ENCODE peak calls at places on chromosomes 2 and 18, in six cellular contexts. C, F, J, X, Y and W are unnamed samples.

GRCh38 chr2:223247136-223247535 is 195.1 kb downstream of the KCNE4 start:
- DNase-seq in Y (no peak), X (peak; percentile 51), J (no peak), F (no peak), C (no peak), W (no peak)

GRCh38 chr2:241811209-241811951 is 2.4 kb downstream of the NEU4 start:
- DNase-seq in Y (no peak), X (no peak), F (no peak), J (peak; percentile 72), C (peak; percentile 65), W (peak; percentile 68)

GRCh38 chr2:43480874-43481273 is 115.0 kb downstream of the THADA start:
- DNase-seq in J (no peak), F (no peak), Y (no peak), C (no peak), X (peak; percentile 64), W (no peak)

GRCh38 chr2:239130786-239131325 is 270.0 kb downstream of the HDAC4 start:
- DNase-seq in J (peak; percentile 43), F (no peak), Y (no peak), X (no peak), C (no peak), W (no peak)

GRCh38 chr2:104583791-104584190 is 270.1 kb upstream of the POU3F3 start:
- DNase-seq in C (no peak), F (no peak), Y (no peak), X (no peak), J (no peak), W (no peak)

GRCh38 chr18:1018211-1018651 is 113.6 kb downstream of the ADCYAP1 start:
- DNase-seq in J (no peak), F (no peak), C (no peak), Y (no peak), X (peak; percentile 84), W (no peak)

GRCh38 chr2:127516031-127516430 is 10.3 kb downstream of the IWS1 start:
- DNase-seq in J (no peak), C (peak; percentile 92), Y (peak; percentile 48), F (no peak), X (peak; percentile 98), W (peak; percentile 12)

GRCh38 chr18:76528477-76529432 is 33.7 kb upstream of the ZNF516 start:
- DNase-seq in Y (no peak), F (no peak), J (no peak), C (peak; percentile 82), X (peak; percentile 67), W (no peak)

GRCh38 chr2:213679894-213680293 is 395.6 kb downstream of the SPAG16 start:
- DNase-seq in X (no peak), J (no peak), F (no peak), Y (no peak), C (no peak), W (no peak)

GRCh38 chr2:223477318-223477717 is 124.8 kb downstream of the SCG2 start:
- DNase-seq in C (no peak), X (no peak), J (no peak), Y (no peak), F (no peak), W (no peak)

GRCh38 chr2:84904717-84905174 is 710 bp upstream of the TMSB10 start:
- DNase-seq in J (no peak), C (peak; percentile 95), Y (peak; percentile 69), X (peak; percentile 52), F (no peak), W (peak; percentile 74)

GRCh38 chr18:25561923-25562322 is 210.0 kb upstream of the ZNF521 start:
- DNase-seq in J (no peak), X (peak; percentile 31), C (no peak), F (peak; percentile 31), Y (no peak), W (no peak)

GRCh38 chr2:128026422-128027277 is 1.2 kb downstream of the SAP130 start:
- DNase-seq in Y (no peak), X (peak; percentile 6), C (no peak), F (no peak), J (no peak), W (no peak)

GRCh38 chr18:58608216-58608615 is 20.7 kb downstream of the ALPK2 start:
- DNase-seq in C (no peak), Y (no peak), J (no peak), X (peak; percentile 37), F (no peak), W (no peak)

GRCh38 chr18:40365526-40365925 is 1589.5 kb upstream of the PIK3C3 start:
- DNase-seq in J (no peak), X (peak; percentile 33), Y (no peak), F (no peak), C (no peak), W (no peak)

GRCh38 chr2:8661736-8662135 is 20.1 kb upstream of the ID2 start:
- DNase-seq in F (no peak), J (no peak), X (peak; percentile 92), C (peak; percentile 73), Y (no peak), W (peak; percentile 21)

GRCh38 chr2:118016911-118017310 is 3.0 kb upstream of the CCDC93 start:
- DNase-seq in X (no peak), Y (no peak), F (no peak), C (no peak), J (no peak), W (no peak)

GRCh38 chr2:72457801-72458516 is 310.3 kb upstream of the CYP26B1 start:
- DNase-seq in X (peak; percentile 50), J (no peak), C (no peak), Y (no peak), F (no peak), W (no peak)

DNA sequence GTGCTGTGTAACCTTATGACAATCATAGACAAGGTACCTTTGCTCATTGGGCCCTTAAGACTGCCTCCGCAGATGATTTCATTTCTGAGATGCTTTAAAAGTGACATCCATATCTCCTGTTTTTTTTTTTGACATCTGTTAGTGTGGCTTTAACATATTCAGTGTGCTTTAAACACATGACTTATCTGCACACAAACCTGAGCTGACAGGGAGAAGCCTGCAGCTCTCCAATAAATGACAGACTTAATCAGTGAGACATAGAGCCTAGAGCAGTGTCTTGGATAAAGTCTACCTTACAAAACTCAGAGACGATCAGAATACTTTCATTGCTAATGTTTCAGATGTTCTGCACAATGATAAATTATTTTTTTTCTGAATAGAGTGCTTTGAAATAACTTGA is 130.7 kb downstream of the UBE2E3 start:
- DNase-seq in F (no peak), Y (no peak), J (no peak), X (no peak), C (no peak), W (no peak)
- TF ChIP-seq CTCF in F (no peak), Y (no peak), J (no peak), X (no peak), C (no peak), W (no peak)

GRCh38 chr2:98729652-98730051 is 1.3 kb downstream of the MGAT4A start:
- DNase-seq in X (no peak), J (no peak), F (no peak), C (no peak), Y (no peak), W (no peak)

GRCh38 chr2:98726172-98726725 is 4.7 kb downstream of the MGAT4A start:
- DNase-seq in C (no peak), F (no peak), Y (no peak), J (no peak), X (no peak), W (no peak)

GRCh38 chr2:98727369-98727749 is 3.6 kb downstream of the MGAT4A start:
- DNase-seq in F (no peak), X (no peak), Y (no peak), C (no peak), J (no peak), W (no peak)

GRCh38 chr2:98727758-98728718 is 2.9 kb downstream of the MGAT4A start:
- DNase-seq in F (no peak), Y (no peak), C (no peak), X (no peak), J (no peak), W (no peak)

GRCh38 chr2:98726735-98727368 is 4.1 kb downstream of the MGAT4A start:
- DNase-seq in F (no peak), Y (no peak), C (no peak), J (no peak), X (no peak), W (no peak)
- H3K4me3 ChIP-seq in F (no peak overlapping the region), Y (no peak overlapping the region), C (no peak overlapping the region), J (no peak overlapping the region), X (no peak overlapping the region), W (peak overlapping the region; percentile 12)

GRCh38 chr2:138811454-138811853 is 31.3 kb upstream of the NXPH2 start:
- DNase-seq in C (no peak), X (no peak), F (no peak), J (no peak), Y (no peak), W (no peak)

GRCh38 chr2:138818479-138818878 is 38.3 kb upstream of the NXPH2 start:
- DNase-seq in X (no peak), F (no peak), Y (no peak), J (no peak), C (no peak), W (no peak)

GRCh38 chr2:138819964-138820363 is 39.8 kb upstream of the NXPH2 start:
- DNase-seq in J (no peak), Y (no peak), F (no peak), X (no peak), C (no peak), W (no peak)

GRCh38 chr2:138814123-138814883 is 34.1 kb upstream of the NXPH2 start:
- DNase-seq in F (peak; percentile 14), C (no peak), Y (no peak), J (no peak), X (no peak), W (no peak)
- TF ChIP-seq CTCF in F (no peak), C (no peak), Y (no peak), J (no peak), X (no peak), W (no peak)

GRCh38 chr2:189524746-189525145 is 55.8 kb downstream of the SLC40A1 start:
- DNase-seq in C (no peak), J (no peak), X (no peak), Y (no peak), F (no peak), W (no peak)

GRCh38 chr2:189522435-189523151 is 58.0 kb downstream of the SLC40A1 start:
- DNase-seq in C (no peak), X (peak; percentile 9), F (no peak), Y (no peak), J (no peak), W (no peak)

GRCh38 chr2:189519631-189520387 is 60.8 kb downstream of the SLC40A1 start:
- DNase-seq in C (no peak), Y (no peak), J (no peak), X (no peak), F (no peak), W (no peak)

GRCh38 chr2:189517847-189518535 is 62.6 kb downstream of the SLC40A1 start:
- DNase-seq in Y (no peak), C (no peak), F (no peak), J (no peak), X (peak; percentile 66), W (no peak)

DNA sequence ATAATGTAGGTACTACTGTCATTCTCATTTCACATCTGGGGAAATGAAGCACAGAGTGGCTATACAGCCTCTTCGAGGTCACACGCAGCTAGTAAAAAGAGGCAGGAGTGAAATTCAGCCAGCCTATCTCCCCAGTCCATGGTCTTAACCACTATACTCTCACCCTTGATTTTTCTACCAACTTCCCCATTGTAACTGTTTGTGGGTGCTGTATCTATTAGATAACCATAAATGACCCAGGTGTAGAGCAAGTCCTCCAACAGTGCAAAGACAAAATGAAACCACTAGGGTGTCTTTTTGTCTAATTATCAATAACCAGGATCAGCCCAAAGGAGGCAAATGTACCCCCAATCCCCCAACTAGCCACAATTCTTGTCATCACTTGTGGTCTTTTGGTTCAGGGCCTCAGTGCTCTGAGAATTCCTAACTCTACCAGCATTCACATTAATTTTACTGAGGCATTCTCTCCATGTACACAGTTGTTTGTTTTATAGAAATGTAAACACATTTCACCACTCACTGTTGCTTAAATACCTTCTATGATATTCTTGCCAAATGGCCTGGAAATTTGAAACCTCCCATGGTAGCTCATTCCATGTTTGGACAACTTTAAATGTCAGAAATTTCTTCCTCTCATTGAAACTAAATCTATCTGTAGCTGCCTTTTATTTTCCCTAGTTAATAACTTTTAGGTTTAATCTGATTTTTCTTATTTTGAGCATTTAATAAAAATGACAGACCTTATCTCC is 58.7 kb downstream of the SLC40A1 start:
- DNase-seq in C (no peak), F (no peak), X (peak; percentile 14), J (no peak), Y (no peak), W (no peak)
- H3K4me3 ChIP-seq in C (no peak overlapping the region), F (no peak overlapping the region), X (no peak overlapping the region), J (no peak overlapping the region), Y (no peak overlapping the region), W (no peak overlapping the region)